ENCODE peak calls at places on chromosome 22, in four cellular contexts. N is upper lobe of right lung, D is neural crest cell, O is fibroblast of pulmonary artery. L is an unnamed sample.

GRCh38 chr22:36727110-36727509 is 23.6 kb upstream of the CACNG2 start:
- DNase-seq in N (peak), O (no peak), D (no peak), L (no peak)

GRCh38 chr22:37498289-37498909 is 12.2 kb upstream of the MFNG start:
- DNase-seq in O (no peak), N (peak), D (peak), L (no peak)

GRCh38 chr22:21606775-21607174 is 23.0 kb downstream of the YDJC start:
- DNase-seq in O (no peak), N (no peak), D (no peak), L (no peak)

GRCh38 chr22:19304547-19304946 is 13.0 kb upstream of the CLTCL1 start:
- DNase-seq in D (no peak), O (no peak), N (no peak), L (no peak)

GRCh38 chr22:48654492-48654891 is 1173.2 kb downstream of the BRD1 start:
- DNase-seq in N (no peak), D (no peak), O (no peak), L (no peak)

GRCh38 chr22:44455151-44455962 is 42.7 kb downstream of the RTL6 start:
- DNase-seq in O (no peak), N (no peak), D (no peak), L (no peak)

GRCh38 chr22:22554324-22555284 is 4.5 kb downstream of the PRAME start:
- DNase-seq in O (peak), D (no peak), N (no peak), L (no peak)

GRCh38 chr22:45127866-45128265 is 35.9 kb upstream of the NUP50 start:
- DNase-seq in D (no peak), O (peak), N (no peak), L (peak)

GRCh38 chr22:35446365-35446764 is 46.4 kb downstream of the MCM5 start:
- DNase-seq in O (peak), D (no peak), N (no peak), L (peak)

GRCh38 chr22:49198705-49199084 is 629.0 kb downstream of the BRD1 start:
- DNase-seq in O (no peak), D (no peak), N (peak), L (peak)

GRCh38 chr22:36365020-36365411 is 22.8 kb downstream of the MYH9 start:
- DNase-seq in N (no peak), D (no peak), O (peak), L (peak)

GRCh38 chr22:50236731-50237409 is 8.0 kb downstream of the TUBGCP6 start:
- DNase-seq in N (no peak), D (no peak), O (peak), L (no peak)

GRCh38 chr22:36086170-36086490 is 57.5 kb upstream of the RBFOX2 start:
- DNase-seq in O (no peak), D (no peak), N (no peak), L (no peak)

GRCh38 chr22:35514366-35514765 is 26.3 kb upstream of the RASD2 start:
- DNase-seq in O (no peak), N (no peak), D (no peak), L (no peak)

GRCh38 chr22:23753371-23753770 is 854 bp downstream of the VPREB3 start:
- DNase-seq in O (no peak), N (no peak), D (no peak), L (no peak)

GRCh38 chr22:38423512-38424503 is 31.2 kb downstream of the KCNJ4 start:
- DNase-seq in D (no peak), N (no peak), O (no peak), L (no peak)

GRCh38 chr22:27724181-27724580 is 77.4 kb downstream of the MN1 start:
- DNase-seq in N (no peak), D (no peak), O (peak), L (no peak)